ENCODE peak calls at places on chromosomes 4 and X, in five cellular contexts. S is A549, U is K562, C is HepG2, Y is H1. E is an unnamed sample.
A peak's percentile ranks its signal among the peaks of the same experiment; 100 is the strongest.

GRCh38 chr4:147733614-147734344 is 1.9 kb downstream of the ARHGAP10 start:
- DNase-seq in S (no peak), U (no peak), C (no peak), Y (no peak), E (no peak)

GRCh38 chr4:26141101-26141830 is 179.5 kb upstream of the RBPJ start:
- DNase-seq in S (no peak), U (no peak), C (no peak), Y (no peak), E (no peak)

GRCh38 chrX:267771-268261 is 13.4 kb upstream of the PLCXD1 start:
- DNase-seq in S (no peak), U (no peak), C (no peak), Y (no peak), E (no peak)

GRCh38 chrX:8043121-8043520 is 115.9 kb upstream of the PNPLA4 start:
- DNase-seq in S (no peak), U (no peak), C (no peak), Y (no peak), E (no peak)

GRCh38 chr4:54661156-54661555 is 3.4 kb downstream of the KIT start:
- DNase-seq in S (no peak), U (no peak), C (no peak), Y (no peak), E (no peak)

GRCh38 chr4:38670939-38671593 is 7.1 kb downstream of the KLF3 start:
- DNase-seq in S (no peak), U (no peak), C (no peak), Y (no peak), E (no peak)

GRCh38 chr4:129355529-129355928 is 259.6 kb downstream of the C4orf33 start:
- DNase-seq in S (no peak), U (no peak), C (no peak), Y (no peak), E (no peak)

GRCh38 chr4:165711436-165711835 is 161.6 kb upstream of the TLL1 start:
- DNase-seq in S (no peak), U (no peak), C (no peak), Y (no peak), E (no peak)

GRCh38 chr4:40211224-40212185 is 14.7 kb downstream of the RHOH start:
- DNase-seq in S (no peak), U (no peak), C (no peak), Y (no peak), E (no peak)
- TF ChIP-seq KDM1A in S (no peak), U (no peak), C (no peak), Y (no peak), E (no peak)

GRCh38 chrX:42093756-42094155 is 170.4 kb upstream of the CASK start:
- DNase-seq in S (no peak), U (no peak), C (no peak), Y (no peak), E (peak; percentile 43)
- TF ChIP-seq KDM1A in S (no peak), U (no peak), C (no peak), Y (no peak), E (no peak)

DNA sequence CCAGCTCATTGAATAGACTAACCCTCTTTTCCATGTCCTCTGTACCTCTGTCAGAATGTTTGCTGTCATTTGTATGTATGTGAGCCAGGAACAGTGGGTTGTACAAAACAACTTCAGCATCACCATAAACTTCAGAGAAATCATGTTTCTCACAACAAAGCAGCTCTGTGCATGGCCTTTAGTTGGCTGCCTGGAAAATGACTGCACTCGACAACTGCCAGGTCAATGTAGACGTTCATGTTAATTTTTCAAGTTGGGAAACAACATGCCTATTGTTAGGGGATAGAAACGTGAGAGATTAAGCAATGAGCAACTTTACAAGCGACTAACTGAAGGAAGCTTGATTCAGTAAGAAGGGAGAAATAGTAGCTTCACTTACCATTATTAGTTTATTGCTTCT is 17.9 kb upstream of the CXCL11 start:
- DNase-seq in S (no peak), U (no peak), C (peak; percentile 35), Y (no peak), E (no peak)
- TF ChIP-seq KDM1A in S (no peak), U (no peak), C (no peak), Y (no peak), E (no peak)

DNA sequence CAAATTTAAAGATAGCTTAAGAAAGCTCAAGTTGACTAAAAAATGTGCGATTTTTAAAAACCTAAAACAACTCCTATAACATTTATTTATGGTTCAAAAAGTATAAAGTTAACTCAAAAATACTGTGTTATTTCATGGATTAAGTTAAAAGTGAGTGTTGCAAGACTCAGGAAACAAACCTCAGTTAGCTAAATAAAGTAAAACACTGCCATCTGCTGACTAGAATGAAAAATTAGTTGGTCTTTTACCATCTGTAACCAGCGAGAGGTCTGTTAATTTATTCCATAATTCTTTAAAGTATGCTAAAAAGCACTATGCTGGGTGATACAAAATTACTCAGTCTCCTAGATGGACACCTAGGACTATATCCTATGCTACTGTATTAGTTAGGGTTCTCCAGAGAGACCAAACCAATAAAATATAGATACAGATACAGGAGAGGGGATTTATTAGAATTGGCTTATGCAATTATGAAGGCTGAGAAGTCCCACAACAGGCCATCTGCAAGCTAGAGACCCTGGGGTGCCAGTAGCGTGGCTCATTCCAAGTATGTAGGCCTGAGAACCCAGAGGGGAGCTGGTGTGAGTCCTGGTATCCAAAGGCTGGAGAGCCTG is 4.9 kb upstream of the WDFY3 start:
- DNase-seq in S (peak; percentile 40), U (peak; percentile 22), C (peak; percentile 53), Y (no peak), E (no peak)
- TF ChIP-seq KDM1A in S (no peak), U (no peak), C (no peak), Y (no peak), E (no peak)

E was measured in GM12878.